ENCODE peak calls at places on chromosomes 7 and 10, in five cellular contexts. One of them, this sample, is unnamed.
A peak's percentile ranks its signal among the peaks of the same experiment; 100 is the strongest.

GRCh38 chr7:11625669-11626068 is 206.3 kb downstream of the THSD7A start:
- DNase-seq in HepG2: no peak
- DNase-seq in H1: no peak
- DNase-seq in HCT116: no peak
- DNase-seq in K562: no peak
- DNase-seq in this sample: no peak

GRCh38 chr10:78920011-78920410 is 148.8 kb upstream of the ZMIZ1 start:
- DNase-seq in HepG2: no peak
- DNase-seq in H1: no peak
- DNase-seq in HCT116: no peak
- DNase-seq in K562: no peak
- DNase-seq in this sample: no peak

GRCh38 chr10:70328987-70329386 is 45.2 kb upstream of the NPFFR1 start:
- DNase-seq in HepG2: no peak
- DNase-seq in H1: no peak
- DNase-seq in HCT116: no peak
- DNase-seq in K562: no peak
- DNase-seq in this sample: no peak

GRCh38 chr10:128040681-128041080 is 85.5 kb downstream of the MKI67 start:
- DNase-seq in HepG2: no peak
- DNase-seq in H1: no peak
- DNase-seq in HCT116: no peak
- DNase-seq in K562: no peak
- DNase-seq in this sample: no peak

GRCh38 chr7:73894851-73895441 is 34.0 kb downstream of the TMEM270 start:
- DNase-seq in HepG2: no peak
- DNase-seq in H1: no peak
- DNase-seq in HCT116: no peak
- DNase-seq in K562: peak; percentile 39
- DNase-seq in this sample: no peak

GRCh38 chr10:30554443-30554831 is 75.1 kb downstream of the LYZL2 start:
- DNase-seq in HepG2: no peak
- DNase-seq in H1: no peak
- DNase-seq in HCT116: no peak
- DNase-seq in K562: no peak
- DNase-seq in this sample: no peak

GRCh38 chr7:82926477-82926876 is 236.2 kb downstream of the PCLO start:
- DNase-seq in HepG2: no peak
- DNase-seq in H1: no peak
- DNase-seq in HCT116: no peak
- DNase-seq in K562: no peak
- DNase-seq in this sample: no peak

GRCh38 chr10:61452229-61452651 is 941 bp downstream of the TMEM26 start:
- DNase-seq in HepG2: no peak
- DNase-seq in H1: no peak
- DNase-seq in HCT116: no peak
- DNase-seq in K562: no peak
- DNase-seq in this sample: peak; percentile 24

GRCh38 chr7:36161996-36162395 is 8.9 kb downstream of the EEPD1 start:
- DNase-seq in HepG2: no peak
- DNase-seq in H1: no peak
- DNase-seq in HCT116: no peak
- DNase-seq in K562: no peak
- DNase-seq in this sample: peak; percentile 96

GRCh38 chr10:123044391-123044790 is 35.6 kb downstream of the ACADSB start:
- DNase-seq in HepG2: no peak
- DNase-seq in H1: no peak
- DNase-seq in HCT116: peak; percentile 29
- DNase-seq in K562: no peak
- DNase-seq in this sample: no peak

GRCh38 chr10:124875596-124875995 is 66.3 kb upstream of the ZRANB1 start:
- DNase-seq in HepG2: no peak
- DNase-seq in H1: no peak
- DNase-seq in HCT116: peak; percentile 87
- DNase-seq in K562: no peak
- DNase-seq in this sample: peak; percentile 37

GRCh38 chr10:69952069-69952800 is 100.4 kb upstream of the MACROH2A2 start:
- DNase-seq in HepG2: no peak
- DNase-seq in H1: no peak
- DNase-seq in HCT116: no peak
- DNase-seq in K562: no peak
- DNase-seq in this sample: no peak

GRCh38 chr10:102801978-102802377 is 35.2 kb downstream of the CYP17A1 start:
- DNase-seq in HepG2: no peak
- DNase-seq in H1: no peak
- DNase-seq in HCT116: no peak
- DNase-seq in K562: peak; percentile 20
- DNase-seq in this sample: no peak

GRCh38 chr7:130998993-130999602 is 265.1 kb upstream of the KLF14 start:
- DNase-seq in HepG2: peak; percentile 35
- DNase-seq in H1: no peak
- DNase-seq in HCT116: peak; percentile 90
- DNase-seq in K562: no peak
- DNase-seq in this sample: no peak

GRCh38 chr10:90983940-90984549 is 63.2 kb upstream of the ANKRD1 start:
- DNase-seq in HepG2: no peak
- DNase-seq in H1: no peak
- DNase-seq in HCT116: no peak
- DNase-seq in K562: no peak
- DNase-seq in this sample: no peak

GRCh38 chr7:2796358-2797352 is 47.5 kb downstream of the GNA12 start:
- DNase-seq in HepG2: no peak
- DNase-seq in H1: no peak
- DNase-seq in HCT116: no peak
- DNase-seq in K562: no peak
- DNase-seq in this sample: no peak

GRCh38 chr7:68470836-68471235 is 1127.4 kb upstream of the AUTS2 start:
- DNase-seq in HepG2: no peak
- DNase-seq in H1: no peak
- DNase-seq in HCT116: no peak
- DNase-seq in K562: no peak
- DNase-seq in this sample: no peak

GRCh38 chr10:73586583-73586984 is 4.6 kb downstream of the USP54 start:
- DNase-seq in HepG2: peak; percentile 93
- DNase-seq in H1: no peak
- DNase-seq in HCT116: no peak
- DNase-seq in K562: no peak
- DNase-seq in this sample: no peak

GRCh38 chr7:96921231-96921630 is 84.1 kb upstream of the DLX6 start:
- DNase-seq in HepG2: no peak
- DNase-seq in H1: no peak
- DNase-seq in HCT116: no peak
- DNase-seq in K562: no peak
- DNase-seq in this sample: no peak

GRCh38 chr7:43700059-43700501 is 29.2 kb downstream of the COA1 start:
- DNase-seq in HepG2: peak; percentile 46
- DNase-seq in H1: no peak
- DNase-seq in HCT116: peak; percentile 31
- DNase-seq in K562: no peak
- DNase-seq in this sample: no peak

GRCh38 chr7:73606801-73607691 is 17.3 kb downstream of the MLXIPL start:
- DNase-seq in HepG2: peak; percentile 33
- DNase-seq in H1: no peak
- DNase-seq in HCT116: no peak
- DNase-seq in K562: peak; percentile 89
- DNase-seq in this sample: peak; percentile 83

GRCh38 chr7:519974-520458 is 370 bp upstream of the PDGFA start:
- DNase-seq in HepG2: no peak
- DNase-seq in H1: no peak
- DNase-seq in HCT116: no peak
- DNase-seq in K562: peak; percentile 59
- DNase-seq in this sample: peak; percentile 81

GRCh38 chr7:65216469-65216868 is 157.2 kb upstream of the ZNF92 start:
- DNase-seq in HepG2: peak; percentile 52
- DNase-seq in H1: peak; percentile 63
- DNase-seq in HCT116: peak; percentile 48
- DNase-seq in K562: no peak
- DNase-seq in this sample: peak; percentile 90

GRCh38 chr10:99619090-99619800 is 994 bp downstream of the SLC25A28 start:
- DNase-seq in HepG2: no peak
- DNase-seq in H1: no peak
- DNase-seq in HCT116: no peak
- DNase-seq in K562: no peak
- DNase-seq in this sample: no peak

GRCh38 chr7:5296015-5296621 is 13.4 kb downstream of the SLC29A4 start:
- DNase-seq in HepG2: no peak
- DNase-seq in H1: no peak
- DNase-seq in HCT116: no peak
- DNase-seq in K562: no peak
- DNase-seq in this sample: no peak

GRCh38 chr7:132084776-132085388 is 491.4 kb downstream of the PLXNA4 start:
- DNase-seq in HepG2: peak; percentile 21
- DNase-seq in H1: no peak
- DNase-seq in HCT116: peak; percentile 19
- DNase-seq in K562: peak; percentile 40
- DNase-seq in this sample: no peak

GRCh38 chr10:123967626-123968243 is 76.1 kb upstream of the CPXM2 start:
- DNase-seq in HepG2: peak; percentile 33
- DNase-seq in H1: peak; percentile 63
- DNase-seq in HCT116: peak; percentile 49
- DNase-seq in K562: peak; percentile 74
- DNase-seq in this sample: peak; percentile 67

GRCh38 chr10:23367896-23368685 is 23.5 kb upstream of the C10orf67 start:
- DNase-seq in HepG2: no peak
- DNase-seq in H1: no peak
- DNase-seq in HCT116: no peak
- DNase-seq in K562: no peak
- DNase-seq in this sample: no peak

GRCh38 chr10:23370106-23370505 is 25.5 kb upstream of the C10orf67 start:
- DNase-seq in HepG2: no peak
- DNase-seq in H1: no peak
- DNase-seq in HCT116: no peak
- DNase-seq in K562: no peak
- DNase-seq in this sample: no peak

GRCh38 chr10:23373156-23373555 is 28.6 kb upstream of the C10orf67 start:
- DNase-seq in HepG2: no peak
- DNase-seq in H1: no peak
- DNase-seq in HCT116: no peak
- DNase-seq in K562: no peak
- DNase-seq in this sample: no peak

GRCh38 chr10:23371073-23371472 is 26.5 kb upstream of the C10orf67 start:
- DNase-seq in HepG2: no peak
- DNase-seq in H1: no peak
- DNase-seq in HCT116: no peak
- DNase-seq in K562: no peak
- DNase-seq in this sample: no peak

DNA sequence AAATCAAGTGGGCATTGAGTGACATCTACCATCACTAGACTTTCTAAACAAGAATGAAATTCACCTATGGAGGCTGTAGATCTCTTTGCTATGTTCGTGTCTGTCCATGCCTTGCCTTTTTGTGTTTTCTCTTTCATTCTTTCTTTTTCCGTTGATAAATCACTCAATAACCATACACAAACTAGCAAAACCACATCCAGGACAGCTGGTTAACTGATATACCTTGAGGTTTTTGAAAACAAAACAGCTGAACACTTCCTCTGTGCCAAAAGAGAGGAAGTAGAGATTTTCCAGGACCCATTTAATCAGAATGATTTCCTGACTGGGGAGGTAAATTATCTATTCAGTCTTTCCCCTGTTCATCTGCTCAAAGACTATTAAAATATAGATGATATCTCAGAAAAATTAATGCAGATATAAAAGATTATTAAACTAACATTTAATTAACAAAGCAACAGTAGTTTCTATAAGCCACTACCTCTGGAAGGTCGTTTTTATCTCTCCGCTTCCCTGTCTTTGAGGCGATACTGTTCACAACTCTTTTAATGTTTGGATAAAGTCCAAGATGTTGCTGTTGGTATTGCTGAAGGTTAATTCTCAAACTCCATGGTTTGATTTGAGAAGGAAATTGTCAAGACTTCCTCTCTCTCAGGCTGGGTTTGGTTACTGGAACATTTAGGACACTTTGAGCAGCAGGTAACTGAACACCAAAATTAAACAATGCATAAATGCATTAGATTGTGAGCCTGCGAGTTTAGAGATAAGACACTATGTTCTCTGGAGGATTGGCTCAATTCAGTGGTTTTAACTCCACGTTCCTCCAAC is 24.4 kb upstream of the C10orf67 start:
- DNase-seq in HepG2: no peak
- DNase-seq in H1: no peak
- DNase-seq in HCT116: no peak
- DNase-seq in K562: no peak
- DNase-seq in this sample: no peak
- TF ChIP-seq JUND in HepG2: no peak
- TF ChIP-seq JUND in H1: no peak
- TF ChIP-seq JUND in HCT116: no peak
- TF ChIP-seq JUND in K562: no peak
- TF ChIP-seq JUND in this sample: no peak

DNA sequence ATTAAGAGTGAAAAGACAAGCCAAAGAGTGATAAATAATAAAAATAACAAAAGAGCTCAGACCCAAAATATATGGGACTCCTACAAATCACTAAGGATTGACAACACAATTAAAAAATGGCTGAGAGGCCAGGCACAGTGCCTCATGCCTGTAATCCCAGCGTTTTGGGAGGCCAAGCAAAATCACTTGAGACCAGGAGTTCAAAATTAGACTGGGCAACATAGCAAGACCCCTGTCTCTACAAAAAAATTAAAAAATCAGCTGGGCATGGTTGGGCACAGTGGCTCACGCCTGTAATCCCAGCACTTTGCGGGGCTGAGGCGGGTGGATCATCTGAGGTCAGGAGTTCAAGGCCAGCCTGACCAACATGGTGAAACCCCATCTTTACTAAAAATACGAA is 137.3 kb downstream of the IDE start:
- DNase-seq in HepG2: no peak
- DNase-seq in H1: no peak
- DNase-seq in HCT116: no peak
- DNase-seq in K562: no peak
- DNase-seq in this sample: no peak
- TF ChIP-seq JUND in HepG2: no peak
- TF ChIP-seq JUND in H1: no peak
- TF ChIP-seq JUND in HCT116: no peak
- TF ChIP-seq JUND in K562: no peak
- TF ChIP-seq JUND in this sample: no peak

GRCh38 chr10:13961853-13962252 is 368.9 kb downstream of the FRMD4A start:
- DNase-seq in HepG2: no peak
- DNase-seq in H1: no peak
- DNase-seq in HCT116: no peak
- DNase-seq in K562: no peak
- DNase-seq in this sample: no peak
- TF ChIP-seq JUND in HepG2: no peak
- TF ChIP-seq JUND in H1: no peak
- TF ChIP-seq JUND in HCT116: no peak
- TF ChIP-seq JUND in K562: no peak
- TF ChIP-seq JUND in this sample: no peak

GRCh38 chr10:49107890-49108274 is 7.4 kb downstream of the VSTM4 start:
- DNase-seq in HepG2: no peak
- DNase-seq in H1: no peak
- DNase-seq in HCT116: no peak
- DNase-seq in K562: no peak
- DNase-seq in this sample: no peak
- TF ChIP-seq JUND in HepG2: no peak
- TF ChIP-seq JUND in H1: no peak
- TF ChIP-seq JUND in HCT116: no peak
- TF ChIP-seq JUND in K562: no peak
- TF ChIP-seq JUND in this sample: no peak